ENCODE peak calls at places on chromosomes 6 and 20, in five cellular contexts. F, Y, U, E and W are unnamed samples.

GRCh38 chr6:29755295-29755871 is 32.1 kb downstream of the HLA-F start:
- DNase-seq in U (no peak), Y (no peak), F (no peak), E (no peak), W (no peak)

GRCh38 chr6:113690957-113691656 is 166.0 kb upstream of the MARCKS start:
- DNase-seq in E (no peak), Y (no peak), F (no peak), U (no peak), W (no peak)

GRCh38 chr6:26394289-26394688 is 7.8 kb upstream of the BTN3A1 start:
- DNase-seq in F (peak; percentile 42), Y (no peak), U (peak; percentile 46), E (no peak), W (peak; percentile 30)

GRCh38 chr6:170083236-170084051 is 207.4 kb downstream of the DLL1 start:
- DNase-seq in Y (no peak), F (no peak), U (no peak), E (no peak), W (no peak)

GRCh38 chr6:20208687-20209378 is 3.4 kb downstream of the MBOAT1 start:
- DNase-seq in U (no peak), E (no peak), F (no peak), Y (no peak), W (no peak)

GRCh38 chr20:37316775-37317170 is 27.3 kb downstream of the MANBAL start:
- DNase-seq in Y (no peak), F (no peak), E (no peak), U (no peak), W (no peak)

GRCh38 chr6:33869121-33869520 is 65.3 kb upstream of the MLN start:
- DNase-seq in E (no peak), Y (no peak), F (no peak), U (no peak), W (no peak)

GRCh38 chr6:79536615-79536968 is 638 bp downstream of the LCA5 start:
- DNase-seq in Y (no peak), F (no peak), U (no peak), E (no peak), W (no peak)

GRCh38 chr6:142885182-142885867 is 59.7 kb downstream of the HIVEP2 start:
- DNase-seq in E (no peak), U (peak; percentile 94), Y (peak; percentile 89), F (peak; percentile 84), W (peak; percentile 43)

GRCh38 chr6:158655569-158656450 is 6.0 kb downstream of the SYTL3 start:
- DNase-seq in F (no peak), Y (no peak), E (no peak), U (no peak), W (no peak)

GRCh38 chr20:18677126-18677525 is 89.3 kb downstream of the DTD1 start:
- DNase-seq in F (no peak), E (no peak), U (no peak), Y (no peak), W (no peak)

GRCh38 chr6:43215066-43215465 is 14.2 kb downstream of the DNPH1 start:
- DNase-seq in U (no peak), E (no peak), Y (no peak), F (no peak), W (no peak)

GRCh38 chr6:117469356-117469755 is 13.1 kb upstream of the DCBLD1 start:
- DNase-seq in E (no peak), F (no peak), U (no peak), Y (no peak), W (no peak)

GRCh38 chr6:159988983-159989454 is 20.1 kb downstream of the IGF2R start:
- DNase-seq in U (no peak), Y (no peak), F (no peak), E (no peak), W (no peak)

GRCh38 chr20:58511861-58512260 is 3.3 kb downstream of the APCDD1L start:
- DNase-seq in Y (no peak), E (peak; percentile 17), U (no peak), F (no peak), W (no peak)

GRCh38 chr20:10094566-10095173 is 59.9 kb downstream of the ANKEF1 start:
- DNase-seq in Y (no peak), U (no peak), F (no peak), E (no peak), W (no peak)

DNA sequence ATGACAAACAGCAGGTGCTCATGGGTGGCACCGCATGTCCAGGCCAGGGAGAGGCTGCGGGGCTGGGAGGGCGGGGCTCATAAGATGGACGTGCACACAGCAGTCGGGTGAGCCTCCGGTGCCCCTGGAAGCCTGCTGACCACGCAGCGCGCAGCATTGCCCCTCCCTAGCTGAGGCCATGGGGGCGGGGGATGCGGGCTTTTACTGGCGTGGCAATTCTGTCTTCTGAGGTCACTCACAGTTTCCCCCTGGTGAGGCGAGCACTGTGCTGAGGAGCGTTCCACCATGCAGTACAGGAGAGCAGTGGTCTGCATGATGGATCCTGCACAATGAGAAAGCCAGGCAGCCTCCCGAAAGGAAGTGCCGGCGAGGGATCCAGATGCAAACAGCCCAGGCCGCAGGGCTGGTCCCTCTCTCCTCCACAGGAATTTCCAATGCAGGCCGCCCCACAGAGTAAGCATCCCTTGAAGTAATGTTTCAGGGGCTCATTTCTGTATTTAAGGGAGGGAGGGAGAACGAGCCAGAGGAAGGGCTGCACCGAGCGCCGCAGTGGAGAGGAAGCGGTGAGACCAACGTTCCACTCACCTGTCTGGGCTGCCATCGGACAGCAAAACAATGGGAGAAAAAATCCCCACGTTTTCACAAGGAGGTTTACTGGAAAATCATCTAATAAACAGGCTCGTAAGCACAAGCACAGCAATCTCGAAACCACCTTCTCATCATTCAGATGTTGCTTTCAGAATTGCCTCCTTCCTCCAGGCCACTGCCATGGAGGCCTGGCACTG is 56.0 kb downstream of the IRF4 start:
- DNase-seq in Y (no peak), E (peak; percentile 39), U (no peak), F (no peak), W (no peak)
- TF ChIP-seq JUND in Y (no peak), E (no peak), U (no peak), F (no peak), W (no peak)

DNA sequence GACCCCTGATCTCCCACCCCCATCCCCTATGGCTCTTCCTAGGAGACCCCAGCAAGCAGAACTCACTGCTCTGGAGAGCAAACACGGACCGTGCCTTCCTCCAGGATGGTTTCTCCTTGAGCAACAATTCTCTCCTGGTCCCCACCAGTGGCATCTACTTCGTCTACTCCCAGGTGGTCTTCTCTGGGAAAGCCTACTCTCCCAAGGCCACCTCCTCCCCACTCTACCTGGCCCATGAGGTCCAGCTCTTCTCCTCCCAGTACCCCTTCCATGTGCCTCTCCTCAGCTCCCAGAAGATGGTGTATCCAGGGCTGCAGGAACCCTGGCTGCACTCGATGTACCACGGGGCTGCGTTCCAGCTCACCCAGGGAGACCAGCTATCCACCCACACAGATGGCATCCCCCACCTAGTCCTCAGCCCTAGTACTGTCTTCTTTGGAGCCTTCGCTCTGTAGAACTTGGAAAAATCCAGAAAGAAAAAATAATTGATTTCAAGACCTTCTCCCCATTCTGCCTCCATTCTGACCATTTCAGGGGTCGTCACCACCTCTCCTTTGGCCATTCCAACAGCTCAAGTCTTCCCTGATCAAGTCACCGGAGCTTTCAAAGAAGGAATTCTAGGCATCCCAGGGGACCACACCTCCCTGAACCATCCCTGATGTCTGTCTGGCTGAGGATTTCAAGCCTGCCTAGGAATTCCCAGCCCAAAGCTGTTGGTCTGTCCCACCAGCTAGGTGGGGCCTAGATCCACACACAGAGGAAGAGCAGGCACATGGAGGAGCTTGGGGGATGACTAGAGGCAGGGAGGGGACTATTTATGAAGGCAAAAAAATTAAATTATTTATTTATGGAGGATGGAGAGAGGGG is 1.4 kb downstream of the LTA start:
- DNase-seq in U (no peak), F (no peak), E (no peak), Y (no peak), W (no peak)
- TF ChIP-seq JUND in U (no peak), F (no peak), E (no peak), Y (no peak), W (no peak)

GRCh38 chr6:152189736-152190135 is 382.3 kb downstream of the ESR1 start:
- DNase-seq in F (no peak), U (no peak), E (no peak), Y (no peak), W (no peak)
- TF ChIP-seq JUND in F (no peak), U (no peak), E (no peak), Y (no peak), W (no peak)

DNA sequence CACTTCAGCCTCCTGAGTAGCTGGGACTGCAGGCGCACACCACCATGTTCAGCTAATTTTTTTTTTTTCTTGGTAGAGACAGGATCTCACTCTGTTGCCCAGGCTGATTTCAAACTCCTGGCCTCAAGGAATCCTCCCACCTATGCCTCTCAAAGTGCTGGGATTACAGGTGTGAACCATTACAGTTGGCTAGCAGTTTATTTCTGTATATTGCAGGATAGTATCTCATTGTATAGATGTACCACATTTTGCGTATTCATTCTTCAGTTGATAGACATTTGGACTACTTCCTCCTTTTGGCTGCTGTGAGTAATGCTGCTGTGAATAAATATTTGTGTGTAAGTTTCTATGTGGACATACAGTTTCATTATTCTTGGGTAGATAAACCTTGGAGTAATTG is 32.9 kb downstream of the ASXL1 start:
- DNase-seq in U (no peak), F (no peak), Y (no peak), E (no peak), W (peak; percentile 31)
- TF ChIP-seq JUND in U (no peak), F (no peak), Y (no peak), E (no peak), W (no peak)

GRCh38 chr6:145483191-145483996 is 251.9 kb downstream of the EPM2A start:
- DNase-seq in U (peak; percentile 80), E (no peak), F (peak; percentile 52), Y (no peak), W (peak; percentile 10)
- TF ChIP-seq JUND in U (peak; percentile 74), E (no peak), F (no peak), Y (no peak), W (peak; percentile 56)

DNA sequence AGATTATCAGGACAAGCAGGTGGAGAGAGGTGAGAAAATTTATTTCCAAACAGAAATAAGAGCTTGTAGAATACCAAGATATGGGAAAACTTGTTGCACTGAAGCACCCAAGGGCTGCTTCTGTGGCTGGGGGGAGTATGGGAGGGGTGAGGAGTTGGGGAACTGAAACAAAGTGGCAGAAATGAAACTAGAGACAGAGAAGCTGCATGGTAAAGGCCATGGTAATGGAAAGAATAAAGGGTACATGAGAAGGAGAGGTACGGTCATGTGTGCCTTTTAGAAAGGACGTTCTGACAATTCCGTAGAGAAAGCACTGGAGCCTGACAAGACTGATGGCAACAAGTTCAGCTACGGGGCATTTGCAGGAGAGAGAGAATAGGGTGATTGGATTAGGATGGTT is 51.6 kb upstream of the RIN2 start:
- DNase-seq in Y (peak; percentile 27), F (no peak), U (no peak), E (no peak), W (no peak)
- TF ChIP-seq JUND in Y (no peak), F (no peak), U (no peak), E (no peak), W (no peak)

DNA sequence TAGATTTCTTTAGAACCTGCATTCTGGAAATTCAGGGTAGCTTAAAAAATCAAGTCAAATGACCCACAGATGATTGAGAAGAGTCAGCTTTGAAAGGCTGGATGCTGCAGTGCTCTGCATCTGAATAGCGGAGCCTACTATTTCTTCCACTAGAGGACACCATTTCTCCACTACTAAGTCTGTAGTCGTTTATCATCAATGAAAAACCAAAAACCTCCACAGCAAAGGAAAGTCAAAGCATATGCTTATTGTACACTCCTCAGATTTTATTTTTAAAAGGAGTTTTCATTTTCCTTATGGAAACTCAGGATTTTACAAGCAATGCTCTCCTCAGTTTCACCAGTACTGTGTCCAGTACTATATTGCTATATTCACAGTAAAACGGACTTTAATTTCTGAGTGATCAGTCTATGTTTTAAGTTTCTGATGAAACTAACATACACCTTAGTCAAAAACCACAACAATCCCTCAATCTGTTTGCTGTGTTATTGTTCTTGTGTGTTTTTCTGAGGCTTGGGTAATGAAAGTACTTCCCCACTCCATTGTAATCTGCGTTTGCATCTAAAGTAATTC is 50.5 kb upstream of the ENPP5 start:
- DNase-seq in Y (peak; percentile 48), F (peak; percentile 26), E (no peak), U (peak; percentile 18), W (peak; percentile 63)
- TF ChIP-seq JUND in Y (no peak), F (no peak), E (no peak), U (no peak), W (no peak)